ENCODE peak calls at places on chromosomes 13 and 19, in six cellular contexts. X, A, J, H, W and D are unnamed samples.

GRCh38 chr13:24899601-24900000 is 135.6 kb downstream of the RNF17 start:
- DNase-seq in H (no peak), J (no peak), X (peak; percentile 57), A (no peak), W (no peak), D (no peak)

GRCh38 chr13:44815507-44816074 is 173.7 kb downstream of the NUFIP1 start:
- DNase-seq in H (peak; percentile 39), J (peak; percentile 92), A (no peak), X (peak; percentile 98), W (peak; percentile 10), D (peak; percentile 40)

GRCh38 chr13:111034811-111035210 is 80.3 kb upstream of the ARHGEF7 start:
- DNase-seq in H (no peak), J (no peak), W (no peak), X (peak; percentile 63), A (no peak), D (no peak)

GRCh38 chr13:29906432-29907011 is 56.1 kb upstream of the UBL3 start:
- DNase-seq in X (no peak), J (no peak), A (peak; percentile 31), W (no peak), H (no peak), D (no peak)

GRCh38 chr19:12647047-12647446 is 19.5 kb downstream of the MAN2B1 start:
- DNase-seq in X (no peak), J (no peak), W (no peak), A (no peak), H (no peak), D (no peak)

GRCh38 chr13:41916173-41916954 is 44.5 kb downstream of the VWA8 start:
- DNase-seq in X (peak; percentile 95), W (no peak), A (no peak), J (no peak), H (no peak), D (peak; percentile 18)

GRCh38 chr19:1122972-1123363 is 19.2 kb downstream of the GPX4 start:
- DNase-seq in X (peak; percentile 56), W (no peak), H (peak; percentile 64), A (peak; percentile 85), J (peak; percentile 29), D (peak; percentile 62)

GRCh38 chr19:2051771-2052704 is 994 bp upstream of the MKNK2 start:
- DNase-seq in W (peak; percentile 63), H (peak; percentile 89), A (peak; percentile 73), J (no peak), X (no peak), D (peak; percentile 56)

GRCh38 chr19:1361601-1362384 is 21.9 kb upstream of the NDUFS7 start:
- DNase-seq in H (no peak), X (peak; percentile 78), W (no peak), J (no peak), A (no peak), D (no peak)

GRCh38 chr19:36605839-36606478 is 846 bp downstream of the ZNF382 start:
- DNase-seq in J (no peak), H (no peak), A (no peak), X (no peak), W (no peak), D (no peak)

GRCh38 chr19:927044-927706 is 1.3 kb downstream of the ARID3A start:
- DNase-seq in X (no peak), A (peak; percentile 62), W (no peak), H (peak; percentile 66), J (peak; percentile 85), D (no peak)

GRCh38 chr13:93963266-93964131 is 516.0 kb downstream of the DCT start:
- DNase-seq in X (peak; percentile 61), H (no peak), A (no peak), J (peak; percentile 83), W (no peak), D (no peak)

GRCh38 chr13:99865420-99865930 is 106.1 kb downstream of the ZIC5 start:
- DNase-seq in W (no peak), A (no peak), X (no peak), J (no peak), H (no peak), D (no peak)

GRCh38 chr19:3224346-3225325 is at the start of gene CELF5:
- DNase-seq in H (peak; percentile 59), A (peak; percentile 53), X (no peak), W (peak; percentile 34), J (no peak), D (peak; percentile 15)

GRCh38 chr19:31286491-31286890 is 62.7 kb downstream of the TSHZ3 start:
- DNase-seq in J (no peak), X (no peak), W (no peak), H (peak; percentile 19), A (no peak), D (no peak)

GRCh38 chr13:97975280-97975850 is 21.9 kb downstream of the IPO5 start:
- DNase-seq in A (no peak), H (no peak), W (no peak), J (no peak), X (no peak), D (no peak)

GRCh38 chr13:21901772-21902708 is 231.2 kb downstream of the FGF9 start:
- DNase-seq in J (peak; percentile 12), H (no peak), X (peak; percentile 4), A (no peak), W (no peak), D (peak; percentile 64)

GRCh38 chr13:90793261-90793785 is 554.2 kb upstream of the MIR17HG start:
- DNase-seq in J (no peak), H (no peak), W (no peak), X (no peak), A (no peak), D (no peak)

DNA sequence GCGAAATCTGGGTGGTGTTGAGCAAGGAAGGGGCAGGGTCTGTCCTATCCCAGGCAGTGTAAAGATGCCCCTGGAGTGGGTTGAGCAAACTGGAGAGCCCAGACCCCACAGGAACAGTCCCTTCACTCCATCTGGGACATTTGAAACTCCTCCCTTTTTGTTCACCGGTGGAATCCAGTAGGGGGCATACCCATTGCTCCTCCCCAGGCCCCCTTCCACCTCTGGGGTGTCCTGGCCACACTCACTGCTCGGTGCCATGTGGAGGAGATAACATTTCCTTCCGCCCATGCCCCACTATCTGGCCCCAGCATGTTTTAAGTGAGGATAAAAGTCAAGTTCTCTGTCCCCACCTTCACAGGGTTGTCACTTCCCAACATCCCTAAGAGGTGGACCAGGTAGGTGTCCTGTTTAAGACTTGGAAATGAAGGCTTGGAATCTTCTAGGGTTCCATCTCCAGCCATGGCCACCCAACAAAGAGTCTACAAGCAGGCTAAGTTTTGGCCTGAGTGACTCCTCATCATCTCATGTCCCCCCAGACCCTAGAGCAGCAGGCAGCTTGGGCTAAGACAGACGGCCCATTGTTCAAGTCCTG is 9.2 kb downstream of the ZNF526 start:
- DNase-seq in W (no peak), J (no peak), A (no peak), X (no peak), H (no peak), D (no peak)
- H3K36me3 ChIP-seq in W (peaks cover 36% of the 10 kb centered on the region), J (peaks cover 68% of the 10 kb centered on the region), A (peaks cover 7% of the 10 kb centered on the region), X (peaks cover 80% of the 10 kb centered on the region), H (no peaks in the 10 kb centered on the region), D (peaks cover 31% of the 10 kb centered on the region)

GRCh38 chr19:10113592-10113963 is 2.1 kb downstream of the P2RY11 start:
- DNase-seq in X (no peak), J (no peak), W (no peak), A (no peak), H (no peak), D (no peak)
- H3K27ac ChIP-seq in X (no peak overlapping the region), J (peak overlapping the region; percentile 39), W (no peak overlapping the region), A (no peak overlapping the region), H (no peak overlapping the region), D (no peak overlapping the region)

DNA sequence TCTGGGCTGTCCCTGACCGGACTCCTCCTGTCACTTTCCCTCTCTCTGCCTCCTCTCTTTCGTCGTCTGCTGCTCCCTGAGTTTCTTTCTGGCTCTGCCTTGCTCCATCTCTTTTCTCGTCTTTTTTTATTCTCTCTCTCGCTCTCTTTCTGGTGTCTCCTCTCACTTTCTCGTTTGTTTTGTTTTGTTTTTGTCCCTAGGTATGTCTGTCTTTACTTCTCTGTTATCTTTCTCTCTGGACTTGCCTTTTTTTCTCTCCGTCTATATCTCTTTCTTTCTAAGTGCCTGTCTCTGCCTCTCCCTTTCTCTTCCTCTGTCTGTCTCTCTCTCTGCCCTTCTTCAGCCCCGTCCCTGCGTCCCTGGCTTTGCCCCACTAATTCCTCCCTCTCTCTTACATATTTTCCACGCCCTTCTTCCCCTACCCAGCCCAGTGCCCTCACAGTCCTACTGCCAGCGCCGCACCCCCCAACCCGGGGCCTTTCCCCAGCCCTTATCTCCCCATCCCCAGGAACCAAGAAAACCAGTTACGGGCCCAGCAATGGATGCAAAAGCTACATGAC is 48.1 kb upstream of the SHKBP1 start:
- DNase-seq in A (no peak), H (no peak), X (no peak), W (no peak), J (no peak), D (no peak)
- H3K36me3 ChIP-seq in A (no peaks in the 10 kb centered on the region), H (no peaks in the 10 kb centered on the region), X (no peaks in the 10 kb centered on the region), W (no peaks in the 10 kb centered on the region), J (no peaks in the 10 kb centered on the region), D (no peaks in the 10 kb centered on the region)

GRCh38 chr13:27374126-27374613 is 50.2 kb upstream of the GTF3A start:
- DNase-seq in H (no peak), J (no peak), A (peak; percentile 56), X (no peak), W (peak; percentile 55), D (peak; percentile 98)
- H3K27ac ChIP-seq in H (no peak overlapping the region), J (no peak overlapping the region), A (peak overlapping the region; percentile 28), X (no peak overlapping the region), W (peak overlapping the region; percentile 86), D (peak overlapping the region; percentile 83)

DNA sequence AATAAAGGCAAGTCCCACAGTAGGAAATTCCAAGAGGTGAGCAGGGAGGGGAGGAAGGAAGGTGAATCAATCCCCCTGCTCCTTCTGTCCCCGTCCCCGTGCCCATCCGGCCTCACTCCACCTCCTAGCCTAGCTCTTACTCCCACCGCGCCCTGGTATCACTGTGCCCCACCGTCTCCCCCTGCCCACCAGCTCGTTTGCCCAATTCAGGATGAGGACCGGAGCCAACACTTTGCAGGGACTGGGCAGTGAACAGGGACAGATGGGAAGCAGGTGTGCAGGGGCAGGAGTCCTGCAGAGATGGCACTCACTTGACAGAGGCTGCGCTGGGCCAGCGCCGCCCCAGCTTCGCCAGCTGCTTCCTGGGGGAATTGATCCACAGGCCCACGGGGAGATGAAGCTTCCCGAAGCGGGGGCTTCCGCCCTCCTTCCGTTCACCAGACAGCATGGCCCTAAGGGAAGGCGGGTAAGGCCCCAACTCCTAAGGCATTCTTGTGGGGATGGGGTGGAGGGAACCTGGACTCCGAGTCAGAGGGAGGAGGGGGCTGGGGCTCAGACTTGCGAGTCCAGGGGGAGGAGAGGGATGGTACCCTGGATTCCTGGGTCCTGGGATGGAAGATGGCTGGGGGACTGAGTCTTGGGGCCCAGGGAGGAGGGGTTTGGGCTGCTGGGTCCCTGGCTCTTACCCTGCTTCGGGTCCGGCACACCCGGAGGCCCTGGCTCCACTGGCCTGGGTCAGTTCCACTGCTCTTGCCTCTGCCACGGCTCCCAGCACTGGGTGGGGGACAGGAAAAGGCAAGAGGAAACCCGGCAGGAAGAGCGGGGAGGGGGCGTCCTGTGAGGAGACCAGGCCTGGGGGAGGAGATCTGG is at the start of gene RASIP1:
- DNase-seq in W (peak; percentile 73), J (no peak), A (no peak), X (no peak), H (peak; percentile 43), D (no peak)
- H3K36me3 ChIP-seq in W (no peaks in the 10 kb centered on the region), J (no peaks in the 10 kb centered on the region), A (no peaks in the 10 kb centered on the region), X (no peaks in the 10 kb centered on the region), H (no peaks in the 10 kb centered on the region), D (no peaks in the 10 kb centered on the region)